ENCODE peak calls at places on chromosome 15, in seven cellular contexts. One of them, this sample, is unnamed.

GRCh38 chr15:26201177-26201858 is 338.2 kb upstream of the ATP10A start:
- DNase-seq in stomach: no peak
- DNase-seq in glutamatergic neuron: no peak
- DNase-seq in choroid plexus epithelial cell: no peak
- DNase-seq in mammary epithelial cell: no peak
- DNase-seq in GM23338: peak
- DNase-seq in B cell: no peak
- DNase-seq in this sample: no peak

GRCh38 chr15:66772967-66773873 is 71.2 kb downstream of the SMAD6 start:
- DNase-seq in stomach: peak
- DNase-seq in glutamatergic neuron: no peak
- DNase-seq in choroid plexus epithelial cell: peak
- DNase-seq in mammary epithelial cell: no peak
- DNase-seq in GM23338: peak
- DNase-seq in B cell: no peak
- DNase-seq in this sample: no peak

GRCh38 chr15:90911302-90911623 is 8.2 kb downstream of the MAN2A2 start:
- DNase-seq in stomach: no peak
- DNase-seq in glutamatergic neuron: no peak
- DNase-seq in choroid plexus epithelial cell: no peak
- DNase-seq in mammary epithelial cell: no peak
- DNase-seq in GM23338: no peak
- DNase-seq in B cell: no peak
- DNase-seq in this sample: no peak

GRCh38 chr15:91055548-91056331 is 33.3 kb upstream of the VPS33B start:
- DNase-seq in stomach: peak
- DNase-seq in glutamatergic neuron: peak
- DNase-seq in choroid plexus epithelial cell: peak
- DNase-seq in mammary epithelial cell: peak
- DNase-seq in GM23338: peak
- DNase-seq in B cell: no peak
- DNase-seq in this sample: no peak

GRCh38 chr15:101099183-101099582 is 152.7 kb downstream of the CHSY1 start:
- DNase-seq in stomach: no peak
- DNase-seq in glutamatergic neuron: no peak
- DNase-seq in choroid plexus epithelial cell: no peak
- DNase-seq in mammary epithelial cell: no peak
- DNase-seq in GM23338: no peak
- DNase-seq in B cell: no peak
- DNase-seq in this sample: no peak

GRCh38 chr15:41585140-41586047 is 26.4 kb downstream of the TYRO3 start:
- DNase-seq in stomach: peak
- DNase-seq in glutamatergic neuron: peak
- DNase-seq in choroid plexus epithelial cell: peak
- DNase-seq in mammary epithelial cell: peak
- DNase-seq in GM23338: peak
- DNase-seq in B cell: no peak
- DNase-seq in this sample: no peak

GRCh38 chr15:100544946-100545345 is 16.2 kb upstream of the CERS3 start:
- DNase-seq in stomach: no peak
- DNase-seq in glutamatergic neuron: no peak
- DNase-seq in choroid plexus epithelial cell: no peak
- DNase-seq in mammary epithelial cell: no peak
- DNase-seq in GM23338: no peak
- DNase-seq in B cell: no peak
- DNase-seq in this sample: no peak

GRCh38 chr15:55221090-55222011 is 24.6 kb upstream of the RSL24D1 start:
- DNase-seq in stomach: no peak
- DNase-seq in glutamatergic neuron: no peak
- DNase-seq in choroid plexus epithelial cell: peak
- DNase-seq in mammary epithelial cell: peak
- DNase-seq in GM23338: peak
- DNase-seq in B cell: no peak
- DNase-seq in this sample: peak

GRCh38 chr15:39084683-39085530 is 496.0 kb upstream of the THBS1 start:
- DNase-seq in stomach: no peak
- DNase-seq in glutamatergic neuron: no peak
- DNase-seq in choroid plexus epithelial cell: peak
- DNase-seq in mammary epithelial cell: peak
- DNase-seq in GM23338: no peak
- DNase-seq in B cell: no peak
- DNase-seq in this sample: no peak

GRCh38 chr15:61182955-61183354 is 46.1 kb downstream of the RORA start:
- DNase-seq in stomach: no peak
- DNase-seq in glutamatergic neuron: no peak
- DNase-seq in choroid plexus epithelial cell: peak
- DNase-seq in mammary epithelial cell: no peak
- DNase-seq in GM23338: no peak
- DNase-seq in B cell: no peak
- DNase-seq in this sample: no peak

GRCh38 chr15:86329311-86330013 is 249.8 kb downstream of the AGBL1 start:
- DNase-seq in stomach: no peak
- DNase-seq in glutamatergic neuron: no peak
- DNase-seq in choroid plexus epithelial cell: no peak
- DNase-seq in mammary epithelial cell: peak
- DNase-seq in GM23338: no peak
- DNase-seq in B cell: no peak
- DNase-seq in this sample: no peak

GRCh38 chr15:92667291-92667904 is 11.8 kb upstream of the FAM174B start:
- DNase-seq in stomach: no peak
- DNase-seq in glutamatergic neuron: no peak
- DNase-seq in choroid plexus epithelial cell: no peak
- DNase-seq in mammary epithelial cell: no peak
- DNase-seq in GM23338: no peak
- DNase-seq in B cell: no peak
- DNase-seq in this sample: no peak

GRCh38 chr15:41933771-41934170 is 38.6 kb downstream of the EHD4 start:
- DNase-seq in stomach: peak
- DNase-seq in glutamatergic neuron: no peak
- DNase-seq in choroid plexus epithelial cell: no peak
- DNase-seq in mammary epithelial cell: peak
- DNase-seq in GM23338: no peak
- DNase-seq in B cell: no peak
- DNase-seq in this sample: no peak

GRCh38 chr15:48650931-48651330 is 5.4 kb upstream of the FBN1 start:
- DNase-seq in stomach: no peak
- DNase-seq in glutamatergic neuron: no peak
- DNase-seq in choroid plexus epithelial cell: no peak
- DNase-seq in mammary epithelial cell: no peak
- DNase-seq in GM23338: no peak
- DNase-seq in B cell: no peak
- DNase-seq in this sample: no peak

DNA sequence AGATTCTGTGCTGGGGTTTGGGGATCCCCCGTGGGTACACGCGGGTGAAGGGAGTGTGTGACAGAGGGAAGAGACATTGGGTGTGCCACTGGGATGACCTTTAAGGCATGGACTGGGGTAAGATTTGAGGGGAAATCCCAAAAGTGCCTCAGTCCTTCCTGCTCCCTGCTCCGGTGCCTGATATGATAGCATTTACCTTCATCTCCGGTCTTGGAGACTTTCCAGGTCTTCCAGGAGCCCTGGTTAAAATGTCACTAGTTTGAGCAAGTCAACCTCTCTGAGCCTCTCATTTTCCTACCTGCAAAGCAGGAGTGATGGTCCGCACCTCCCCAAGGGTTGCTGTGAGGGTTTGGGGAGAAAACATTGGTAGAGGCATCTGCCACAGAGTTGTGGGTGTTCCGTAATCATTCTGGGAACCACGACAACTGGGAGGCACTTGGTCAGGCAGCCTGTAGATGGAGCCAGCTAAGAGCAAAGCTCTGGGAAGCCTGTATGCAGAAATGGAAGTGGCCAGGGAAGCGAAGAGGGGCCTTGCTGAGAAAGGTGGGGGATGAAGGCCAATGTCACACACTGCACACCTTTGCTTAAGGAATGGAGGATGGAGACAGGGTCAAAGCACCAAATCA is 33.9 kb upstream of the KIF23 start:
- DNase-seq in stomach: no peak
- DNase-seq in glutamatergic neuron: no peak
- DNase-seq in choroid plexus epithelial cell: peak
- DNase-seq in mammary epithelial cell: no peak
- DNase-seq in GM23338: peak
- DNase-seq in B cell: no peak
- DNase-seq in this sample: no peak
- TF ChIP-seq CTCF in stomach: no peak
- TF ChIP-seq CTCF in glutamatergic neuron: no peak
- TF ChIP-seq CTCF in choroid plexus epithelial cell: peak
- TF ChIP-seq CTCF in mammary epithelial cell: peak
- TF ChIP-seq CTCF in GM23338: peak
- TF ChIP-seq CTCF in B cell: no peak
- TF ChIP-seq CTCF in this sample: no peak

GRCh38 chr15:97875513-97876285 is 84.8 kb upstream of the ARRDC4 start:
- DNase-seq in stomach: no peak
- DNase-seq in glutamatergic neuron: no peak
- DNase-seq in choroid plexus epithelial cell: peak
- DNase-seq in mammary epithelial cell: no peak
- DNase-seq in GM23338: peak
- DNase-seq in B cell: no peak
- DNase-seq in this sample: no peak
- TF ChIP-seq CTCF in stomach: peak
- TF ChIP-seq CTCF in glutamatergic neuron: no peak
- TF ChIP-seq CTCF in choroid plexus epithelial cell: no peak
- TF ChIP-seq CTCF in mammary epithelial cell: no peak
- TF ChIP-seq CTCF in GM23338: peak
- TF ChIP-seq CTCF in B cell: no peak
- TF ChIP-seq CTCF in this sample: no peak

DNA sequence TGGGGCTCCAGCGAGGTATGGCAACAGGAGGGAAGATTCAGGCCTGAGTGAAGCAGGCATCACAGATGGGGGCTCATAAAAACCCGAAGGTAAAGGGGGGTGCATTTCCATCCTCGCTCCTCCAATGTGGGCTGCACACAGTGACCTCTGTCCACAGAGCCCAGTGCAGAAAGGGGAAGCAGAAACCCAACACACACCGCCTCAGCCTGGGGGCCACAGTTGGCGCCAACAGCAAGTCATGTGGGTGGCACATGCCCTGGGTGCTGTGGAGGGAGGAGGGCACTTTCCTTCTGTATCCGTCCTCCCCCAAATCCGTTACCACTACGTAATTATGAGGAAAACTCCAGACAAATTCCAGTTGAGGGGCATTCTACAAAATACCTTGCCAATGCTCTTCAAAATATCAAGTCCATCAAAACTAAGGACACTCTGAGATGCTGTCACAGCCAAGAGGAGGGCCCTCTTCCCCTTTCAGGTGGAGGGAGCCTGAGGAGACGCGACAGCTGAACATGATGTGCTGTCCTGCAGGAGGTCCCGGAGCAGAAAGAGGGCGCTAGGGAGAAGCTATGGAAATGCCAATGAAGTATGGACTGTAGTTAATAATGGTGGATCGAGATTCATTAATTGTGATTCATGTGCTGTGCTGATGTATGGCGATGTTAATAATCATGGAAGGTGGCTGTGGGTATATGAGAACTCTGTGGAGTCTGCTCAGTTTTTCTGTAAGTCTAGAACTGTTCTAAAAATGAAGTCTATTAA is 16.4 kb downstream of the APBA2 start:
- DNase-seq in stomach: no peak
- DNase-seq in glutamatergic neuron: no peak
- DNase-seq in choroid plexus epithelial cell: no peak
- DNase-seq in mammary epithelial cell: no peak
- DNase-seq in GM23338: peak
- DNase-seq in B cell: peak
- DNase-seq in this sample: no peak
- TF ChIP-seq CTCF in stomach: no peak
- TF ChIP-seq CTCF in glutamatergic neuron: no peak
- TF ChIP-seq CTCF in choroid plexus epithelial cell: peak
- TF ChIP-seq CTCF in mammary epithelial cell: no peak
- TF ChIP-seq CTCF in GM23338: peak
- TF ChIP-seq CTCF in B cell: no peak
- TF ChIP-seq CTCF in this sample: no peak

GRCh38 chr15:50232791-50233190 is 32.7 kb downstream of the HDC start:
- DNase-seq in stomach: no peak
- DNase-seq in glutamatergic neuron: no peak
- DNase-seq in choroid plexus epithelial cell: no peak
- DNase-seq in mammary epithelial cell: no peak
- DNase-seq in GM23338: no peak
- DNase-seq in B cell: no peak
- DNase-seq in this sample: no peak

GRCh38 chr15:50235794-50236193 is 29.7 kb downstream of the HDC start:
- DNase-seq in stomach: no peak
- DNase-seq in glutamatergic neuron: no peak
- DNase-seq in choroid plexus epithelial cell: peak
- DNase-seq in mammary epithelial cell: no peak
- DNase-seq in GM23338: no peak
- DNase-seq in B cell: no peak
- DNase-seq in this sample: no peak

GRCh38 chr15:50233192-50233736 is 32.3 kb downstream of the HDC start:
- DNase-seq in stomach: no peak
- DNase-seq in glutamatergic neuron: no peak
- DNase-seq in choroid plexus epithelial cell: no peak
- DNase-seq in mammary epithelial cell: no peak
- DNase-seq in GM23338: no peak
- DNase-seq in B cell: no peak
- DNase-seq in this sample: no peak

GRCh38 chr15:50236433-50236832 is 29.1 kb downstream of the HDC start:
- DNase-seq in stomach: no peak
- DNase-seq in glutamatergic neuron: no peak
- DNase-seq in choroid plexus epithelial cell: no peak
- DNase-seq in mammary epithelial cell: no peak
- DNase-seq in GM23338: no peak
- DNase-seq in B cell: no peak
- DNase-seq in this sample: no peak

DNA sequence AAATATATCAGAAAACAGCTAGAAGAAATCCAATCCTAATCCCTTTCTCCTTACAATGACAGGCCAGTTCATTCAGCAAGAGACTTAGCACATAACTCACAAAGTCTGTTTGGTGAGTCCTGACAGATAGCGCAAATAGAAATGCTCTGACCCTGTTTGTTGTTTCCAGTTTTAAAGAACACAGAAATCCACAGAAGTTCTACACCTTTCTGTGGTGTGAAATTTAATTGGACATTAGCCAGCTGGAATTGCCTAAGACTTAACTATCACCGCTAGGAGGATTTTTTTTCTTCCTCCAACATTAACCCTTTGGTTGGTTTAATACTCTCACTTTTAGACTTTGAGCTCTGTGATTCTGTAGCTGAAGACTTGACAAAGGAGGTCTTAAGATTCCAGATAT is 30.8 kb downstream of the HDC start:
- DNase-seq in stomach: no peak
- DNase-seq in glutamatergic neuron: no peak
- DNase-seq in choroid plexus epithelial cell: peak
- DNase-seq in mammary epithelial cell: no peak
- DNase-seq in GM23338: no peak
- DNase-seq in B cell: no peak
- DNase-seq in this sample: no peak
- TF ChIP-seq CTCF in stomach: no peak
- TF ChIP-seq CTCF in glutamatergic neuron: no peak
- TF ChIP-seq CTCF in choroid plexus epithelial cell: no peak
- TF ChIP-seq CTCF in mammary epithelial cell: no peak
- TF ChIP-seq CTCF in GM23338: no peak
- TF ChIP-seq CTCF in B cell: no peak
- TF ChIP-seq CTCF in this sample: no peak

This sample was measured in natural killer cell.